ENCODE peak calls at places on chromosome 11, in ten cellular contexts. D, P, H, U, Q, F, V, B, C and J are unnamed samples.

GRCh38 chr11:113623114-113623513 is 83.0 kb downstream of the TMPRSS5 start:
- DNase-seq in D (no peak), P (no peak), H (peak; percentile 23), U (no peak), Q (no peak), F (no peak), V (no peak), B (no peak), C (no peak), J (no peak)

GRCh38 chr11:123588117-123588815 is 66.2 kb downstream of the SCN3B start:
- DNase-seq in D (no peak), P (peak; percentile 93), H (no peak), U (no peak), Q (peak; percentile 67), F (no peak), V (peak; percentile 62), B (no peak), C (no peak), J (no peak)

GRCh38 chr11:115965754-115966504 is 461.7 kb upstream of the CADM1 start:
- DNase-seq in D (no peak), P (no peak), H (peak; percentile 33), U (no peak), Q (no peak), F (no peak), V (peak; percentile 30), B (no peak), C (peak; percentile 65), J (peak; percentile 21)

GRCh38 chr11:75052457-75052856 is 44.2 kb downstream of the OR2AT4 start:
- DNase-seq in D (no peak), P (no peak), H (no peak), U (no peak), Q (no peak), F (no peak), V (no peak), B (no peak), C (no peak), J (no peak)

GRCh38 chr11:92897487-92897886 is 72.0 kb upstream of the MTNR1B start:
- DNase-seq in D (no peak), P (no peak), H (no peak), U (no peak), Q (no peak), F (no peak), V (no peak), B (no peak), C (no peak), J (no peak)

GRCh38 chr11:121722431-121723256 is 269.9 kb upstream of the SORL1-AS1 start:
- DNase-seq in D (peak; percentile 73), P (no peak), H (peak; percentile 89), U (peak; percentile 93), Q (peak; percentile 87), F (peak; percentile 83), V (peak; percentile 82), B (peak; percentile 74), C (peak; percentile 89), J (peak; percentile 28)

GRCh38 chr11:73854680-73855079 is 22.0 kb downstream of the COA4 start:
- DNase-seq in D (no peak), P (no peak), H (peak; percentile 59), U (no peak), Q (no peak), F (no peak), V (no peak), B (no peak), C (no peak), J (no peak)

GRCh38 chr11:111944139-111944538 is 7.0 kb downstream of the DIXDC1 start:
- DNase-seq in D (no peak), P (peak; percentile 53), H (peak; percentile 87), U (no peak), Q (peak; percentile 29), F (no peak), V (no peak), B (no peak), C (no peak), J (no peak)

GRCh38 chr11:133228406-133229330 is 303.6 kb downstream of the OPCML start:
- DNase-seq in D (no peak), P (no peak), H (no peak), U (no peak), Q (no peak), F (no peak), V (peak; percentile 18), B (no peak), C (no peak), J (no peak)

GRCh38 chr11:25928076-25928475 is 403.9 kb upstream of the ANO3 start:
- DNase-seq in D (no peak), P (no peak), H (no peak), U (no peak), Q (no peak), F (no peak), V (no peak), B (no peak), C (no peak), J (no peak)

GRCh38 chr11:61834278-61835004 is 6.3 kb downstream of the FADS2 start:
- DNase-seq in D (peak; percentile 23), P (no peak), H (peak; percentile 47), U (no peak), Q (no peak), F (no peak), V (no peak), B (peak; percentile 60), C (peak; percentile 74), J (no peak)
- TF ChIP-seq POLR2A in D (no peak), P (no peak), H (no peak), U (no peak), Q (no peak), F (no peak), V (no peak), B (no peak), C (no peak), J (no peak)

GRCh38 chr11:88335284-88335683 is 2.3 kb downstream of the CTSC start:
- DNase-seq in D (no peak), P (no peak), H (no peak), U (no peak), Q (peak; percentile 15), F (no peak), V (no peak), B (no peak), C (no peak), J (no peak)

GRCh38 chr11:88341852-88342251 is 4.3 kb upstream of the CTSC start:
- DNase-seq in D (no peak), P (peak; percentile 6), H (no peak), U (no peak), Q (no peak), F (no peak), V (no peak), B (no peak), C (no peak), J (no peak)

GRCh38 chr11:88340366-88340930 is 2.9 kb upstream of the CTSC start:
- DNase-seq in D (no peak), P (no peak), H (peak; percentile 56), U (no peak), Q (no peak), F (no peak), V (no peak), B (no peak), C (no peak), J (no peak)

GRCh38 chr11:88338223-88338661 is 706 bp upstream of the CTSC start:
- DNase-seq in D (peak; percentile 55), P (peak; percentile 57), H (peak; percentile 84), U (peak; percentile 45), Q (peak; percentile 77), F (no peak), V (peak; percentile 57), B (peak; percentile 48), C (peak; percentile 61), J (peak; percentile 12)

GRCh38 chr11:88337342-88338222 is at the start of gene CTSC:
- DNase-seq in D (peak; percentile 90), P (peak; percentile 87), H (peak; percentile 87), U (peak; percentile 95), Q (peak; percentile 73), F (peak; percentile 89), V (peak; percentile 96), B (peak; percentile 90), C (peak; percentile 94), J (peak; percentile 56)
- TF ChIP-seq POLR2A in D (no peak), P (peak; percentile 73), H (peak; percentile 83), U (peak; percentile 41), Q (peak; percentile 80), F (peak; percentile 25), V (peak; percentile 76), B (peak; percentile 74), C (peak; percentile 42), J (peak; percentile 66)

DNA sequence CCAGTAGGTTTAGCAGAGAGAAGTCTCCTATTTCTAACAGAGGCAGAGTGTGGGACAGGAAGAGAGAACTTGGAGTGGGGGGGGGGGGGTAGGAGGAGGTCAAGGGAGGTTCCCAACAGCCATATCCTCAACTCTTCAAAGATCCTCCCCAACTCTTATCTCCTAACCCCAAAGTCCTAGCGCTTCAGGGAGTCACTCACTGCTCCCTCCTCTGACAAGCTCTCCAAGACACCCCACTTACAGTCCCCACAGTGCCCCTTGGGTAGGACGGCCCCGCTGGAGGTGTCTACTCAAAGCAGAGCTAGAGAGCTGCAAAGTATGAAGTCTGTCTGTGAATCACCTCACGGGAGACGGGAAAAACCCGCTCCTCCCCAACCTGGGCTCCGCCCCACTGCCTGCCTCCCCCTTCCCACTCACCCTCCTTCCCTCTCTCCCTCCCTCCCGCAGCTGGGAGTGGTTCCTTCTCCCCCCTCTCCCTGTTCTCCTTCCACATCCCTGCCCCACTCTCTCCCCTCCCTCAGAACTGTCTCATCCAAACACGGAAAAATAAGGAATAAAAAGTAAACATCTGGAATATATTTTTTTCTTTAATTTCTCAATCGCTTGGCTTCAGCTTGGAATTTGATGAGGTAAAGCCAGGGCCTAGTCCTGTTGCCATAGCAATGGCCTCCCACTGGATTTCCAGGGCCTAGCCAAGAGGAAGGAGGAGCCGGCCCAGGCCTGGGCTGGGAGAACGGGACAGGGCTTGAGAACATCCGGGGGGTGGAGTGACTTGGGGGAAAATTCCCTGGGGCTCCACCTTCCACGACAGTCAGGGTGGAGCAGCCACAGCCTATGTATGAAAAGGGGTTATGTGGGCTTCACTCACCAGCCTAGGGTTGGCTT is 2.5 kb downstream of the TNKS1BP1 start:
- DNase-seq in D (peak; percentile 93), P (peak; percentile 95), H (peak; percentile 98), U (peak; percentile 94), Q (peak; percentile 69), F (peak; percentile 86), V (peak; percentile 92), B (peak; percentile 96), C (peak; percentile 94), J (peak; percentile 98)
- TF ChIP-seq POLR2A in D (no peak), P (peak; percentile 26), H (peak; percentile 52), U (peak; percentile 50), Q (no peak), F (no peak), V (peak; percentile 16), B (peak; percentile 61), C (peak; percentile 73), J (peak; percentile 51)

DNA sequence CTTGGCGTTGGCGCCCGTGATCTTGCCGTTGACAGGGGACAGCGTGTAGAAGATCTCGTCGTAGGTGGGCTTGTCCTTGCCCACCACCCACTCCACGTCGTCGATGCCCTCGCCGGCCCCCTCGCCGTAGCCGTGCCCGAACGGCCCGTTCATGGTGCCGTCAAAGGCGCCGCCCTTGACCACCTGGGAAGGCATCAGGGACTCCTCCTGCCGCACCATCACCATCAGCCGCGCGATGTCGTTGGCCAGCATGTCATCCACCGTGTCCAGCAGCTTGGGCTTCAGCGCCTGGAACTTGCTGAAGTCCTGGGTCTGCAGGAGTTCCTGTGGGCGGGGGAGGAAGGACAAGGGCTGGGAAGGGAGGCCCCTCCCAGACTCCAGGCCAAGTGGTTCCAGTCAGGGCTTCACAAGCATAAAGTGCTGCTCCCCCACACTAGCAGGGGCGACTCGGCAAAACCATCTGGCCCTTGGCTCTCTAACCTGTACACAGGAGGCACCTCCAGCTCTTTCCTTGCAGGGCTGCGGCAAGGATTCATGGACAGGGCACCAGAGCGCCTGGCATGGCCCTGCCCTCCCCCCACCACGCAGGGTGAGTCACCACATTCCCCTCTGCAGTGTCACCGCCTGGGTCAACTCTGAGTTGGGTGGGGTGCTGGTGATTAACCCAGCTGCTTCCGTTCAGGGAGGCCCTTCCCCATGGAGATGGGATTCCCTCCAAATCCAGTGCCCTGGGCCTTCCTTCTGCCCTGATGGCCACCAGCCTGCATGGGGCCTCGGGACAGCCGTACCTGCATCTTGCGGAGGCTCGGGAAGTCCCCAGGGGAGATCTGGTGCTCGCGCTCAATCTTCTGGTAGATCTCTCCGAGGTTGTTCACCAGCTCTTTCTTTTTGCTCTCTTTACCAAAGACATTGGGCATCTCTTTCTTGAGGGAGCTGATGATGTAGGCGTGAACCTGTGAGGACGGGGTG is 10.4 kb upstream of the CDC42BPG start:
- DNase-seq in D (peak; percentile 83), P (peak; percentile 97), H (peak; percentile 91), U (peak; percentile 54), Q (peak; percentile 80), F (peak; percentile 52), V (peak; percentile 67), B (peak; percentile 88), C (peak; percentile 86), J (peak; percentile 95)
- TF ChIP-seq POLR2A in D (no peak), P (no peak), H (no peak), U (no peak), Q (no peak), F (no peak), V (no peak), B (no peak), C (peak; percentile 15), J (no peak)